ENCODE peak calls at places on chromosomes 7 and 10, in four cellular contexts. X is BE2C, O is left ventricle myocardium inferior, B is GM23248. G is an unnamed sample.

GRCh38 chr10:32139223-32140073 is 83.2 kb upstream of the KIF5B start:
- DNase-seq in B (peak; percentile 98), X (peak; percentile 27), O (peak; percentile 82), G (no peak)

GRCh38 chr7:137818036-137818435 is 28.7 kb downstream of the DGKI start:
- DNase-seq in O (no peak), X (no peak), B (peak; percentile 42), G (no peak)

GRCh38 chr10:290026-290725 is 154.9 kb downstream of the ZMYND11 start:
- DNase-seq in X (no peak), O (no peak), B (peak; percentile 93), G (no peak)

GRCh38 chr10:10855178-10855577 is 162.5 kb upstream of the CELF2 start:
- DNase-seq in X (no peak), B (no peak), O (no peak), G (no peak)

GRCh38 chr7:50467817-50468610 is 17.9 kb upstream of the FIGNL1 start:
- DNase-seq in O (peak; percentile 81), X (peak; percentile 88), B (peak; percentile 83), G (peak; percentile 55)

GRCh38 chr10:30553625-30554442 is 75.7 kb downstream of the LYZL2 start:
- DNase-seq in O (peak; percentile 76), B (peak; percentile 81), X (peak; percentile 29), G (no peak)

GRCh38 chr10:129766611-129767550 is 197.2 kb downstream of the EBF3 start:
- DNase-seq in O (no peak), X (no peak), B (no peak), G (no peak)

GRCh38 chr10:77792155-77792554 is 134.4 kb downstream of the DLG5 start:
- DNase-seq in X (no peak), O (no peak), B (no peak), G (no peak)

GRCh38 chr10:103350522-103351260 is at the start of gene PCGF6:
- DNase-seq in O (peak; percentile 85), B (peak; percentile 88), X (peak; percentile 92), G (peak; percentile 59)

GRCh38 chr10:115942106-115942505 is 330.9 kb downstream of the GFRA1 start:
- DNase-seq in B (no peak), O (no peak), X (no peak), G (no peak)

GRCh38 chr7:22628112-22628511 is 98.9 kb upstream of the IL6 start:
- DNase-seq in O (no peak), X (no peak), B (no peak), G (no peak)

DNA sequence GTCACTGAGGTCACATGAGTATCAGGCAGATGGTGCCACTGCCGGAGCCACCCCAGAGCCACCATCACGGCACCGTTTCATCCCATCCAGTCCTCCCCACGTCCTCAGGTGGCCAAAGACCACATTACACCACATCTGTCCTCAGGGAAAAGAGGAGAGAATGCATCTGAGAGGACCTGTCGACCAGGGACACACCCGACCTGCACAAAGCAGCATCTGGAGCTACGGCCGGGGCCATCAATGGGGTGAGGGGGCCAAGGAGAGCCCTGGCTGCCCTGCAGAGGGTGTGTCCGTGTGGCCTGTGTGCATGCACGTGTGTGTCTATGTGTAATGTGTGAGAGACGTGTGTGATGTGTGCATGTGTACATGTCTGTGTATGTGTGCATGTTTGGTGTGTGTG is 480.6 kb downstream of the DNAJB6 start:
- DNase-seq in O (no peak), B (no peak), X (no peak), G (no peak)
- H3K9me3 ChIP-seq in O (no peaks in the 10 kb centered on the region), B (no peaks in the 10 kb centered on the region), X (no peaks in the 10 kb centered on the region), G (no peaks in the 10 kb centered on the region)

GRCh38 chr7:158357898-158358821 is 229.5 kb downstream of the PTPRN2 start:
- DNase-seq in B (no peak), O (no peak), X (no peak), G (no peak)
- H3K9me3 ChIP-seq in B (no peaks in the 10 kb centered on the region), O (peaks cover 21% of the 10 kb centered on the region), X (no peaks in the 10 kb centered on the region), G (no peaks in the 10 kb centered on the region)

GRCh38 chr10:47311900-47312662 is 10.2 kb upstream of the GDF2 start:
- DNase-seq in X (peak; percentile 87), B (peak; percentile 89), O (peak; percentile 84), G (peak; percentile 61)
- H3K9me3 ChIP-seq in X (no peaks in the 10 kb centered on the region), B (no peaks in the 10 kb centered on the region), O (no peaks in the 10 kb centered on the region), G (no peaks in the 10 kb centered on the region)

GRCh38 chr10:37436361-37436760 is 311.0 kb downstream of the ANKRD30A start:
- DNase-seq in X (no peak), B (peak; percentile 0), O (no peak), G (no peak)

DNA sequence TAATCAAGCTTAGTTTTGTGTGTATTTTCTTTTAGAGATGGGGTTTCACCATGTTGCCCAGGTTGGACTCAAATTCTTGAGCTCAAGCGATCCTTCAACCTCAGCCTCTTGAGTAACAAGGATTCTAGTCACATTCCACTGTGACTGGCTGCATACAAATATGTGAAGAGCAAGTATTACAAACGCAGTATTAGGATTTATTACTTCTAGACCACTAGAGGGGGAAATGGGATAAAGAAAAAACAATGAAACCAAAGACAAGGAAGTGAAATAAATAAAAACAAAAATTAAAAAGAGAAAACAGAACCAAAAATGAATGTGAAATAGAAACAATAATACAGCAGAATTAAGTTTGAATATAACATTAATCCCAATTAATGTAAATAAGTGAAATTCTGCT is 308.7 kb downstream of the ANKRD30A start:
- DNase-seq in B (peak; percentile 19), X (no peak), O (no peak), G (no peak)
- H3K9me3 ChIP-seq in B (no peaks in the 10 kb centered on the region), X (no peaks in the 10 kb centered on the region), O (no peaks in the 10 kb centered on the region), G (no peaks in the 10 kb centered on the region)

GRCh38 chr7:14020339-14020900 is 31.0 kb upstream of the ETV1 start:
- DNase-seq in B (peak; percentile 9), X (no peak), O (no peak), G (no peak)
- H3K9me3 ChIP-seq in B (no peaks in the 10 kb centered on the region), X (no peaks in the 10 kb centered on the region), O (peaks cover 8% of the 10 kb centered on the region), G (no peaks in the 10 kb centered on the region)

DNA sequence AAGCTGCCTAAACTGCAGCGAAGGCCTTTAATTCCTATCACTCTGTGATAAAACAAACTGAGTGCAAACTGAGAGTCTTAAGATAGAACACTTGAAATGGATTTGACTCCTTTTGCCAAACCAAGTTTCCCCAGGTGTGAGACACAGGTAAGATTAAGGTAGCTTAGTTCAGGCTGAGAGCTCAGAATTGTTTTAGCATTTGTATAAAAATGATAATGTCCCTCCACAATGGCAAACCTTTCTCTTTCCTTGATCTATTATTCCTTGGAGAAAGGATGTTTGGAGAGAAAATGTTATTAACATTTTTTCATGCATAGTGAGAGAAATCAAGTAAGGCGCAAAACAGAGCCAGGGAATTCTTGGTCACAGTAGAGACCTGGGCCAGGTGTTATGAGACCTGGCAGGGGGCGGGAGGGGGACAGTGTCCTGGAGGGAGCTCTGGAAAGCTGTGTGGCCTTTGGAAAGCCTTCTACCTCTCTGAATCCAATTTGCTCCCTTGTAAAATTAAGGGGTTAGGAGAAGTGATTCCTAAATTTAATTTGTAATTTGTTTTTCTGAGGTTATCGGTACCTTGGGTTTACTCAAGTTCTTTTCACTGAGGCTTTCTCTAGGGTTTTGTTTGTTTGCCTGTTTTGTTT is 920.6 kb downstream of the TYW1 start:
- DNase-seq in X (no peak), O (no peak), B (no peak), G (no peak)
- H3K9me3 ChIP-seq in X (no peaks in the 10 kb centered on the region), O (peaks cover 10% of the 10 kb centered on the region), B (no peaks in the 10 kb centered on the region), G (no peaks in the 10 kb centered on the region)

GRCh38 chr7:157900011-157900410 is 563.2 kb downstream of the DNAJB6 start:
- DNase-seq in X (no peak), B (no peak), O (no peak), G (no peak)

GRCh38 chr7:157895520-157896375 is 558.9 kb downstream of the DNAJB6 start:
- DNase-seq in B (no peak), X (no peak), O (no peak), G (no peak)

GRCh38 chr7:157897686-157898085 is 560.9 kb downstream of the DNAJB6 start:
- DNase-seq in X (no peak), B (no peak), O (no peak), G (no peak)

GRCh38 chr7:157898802-157899201 is 562.0 kb downstream of the DNAJB6 start:
- DNase-seq in X (no peak), B (no peak), O (no peak), G (no peak)

DNA sequence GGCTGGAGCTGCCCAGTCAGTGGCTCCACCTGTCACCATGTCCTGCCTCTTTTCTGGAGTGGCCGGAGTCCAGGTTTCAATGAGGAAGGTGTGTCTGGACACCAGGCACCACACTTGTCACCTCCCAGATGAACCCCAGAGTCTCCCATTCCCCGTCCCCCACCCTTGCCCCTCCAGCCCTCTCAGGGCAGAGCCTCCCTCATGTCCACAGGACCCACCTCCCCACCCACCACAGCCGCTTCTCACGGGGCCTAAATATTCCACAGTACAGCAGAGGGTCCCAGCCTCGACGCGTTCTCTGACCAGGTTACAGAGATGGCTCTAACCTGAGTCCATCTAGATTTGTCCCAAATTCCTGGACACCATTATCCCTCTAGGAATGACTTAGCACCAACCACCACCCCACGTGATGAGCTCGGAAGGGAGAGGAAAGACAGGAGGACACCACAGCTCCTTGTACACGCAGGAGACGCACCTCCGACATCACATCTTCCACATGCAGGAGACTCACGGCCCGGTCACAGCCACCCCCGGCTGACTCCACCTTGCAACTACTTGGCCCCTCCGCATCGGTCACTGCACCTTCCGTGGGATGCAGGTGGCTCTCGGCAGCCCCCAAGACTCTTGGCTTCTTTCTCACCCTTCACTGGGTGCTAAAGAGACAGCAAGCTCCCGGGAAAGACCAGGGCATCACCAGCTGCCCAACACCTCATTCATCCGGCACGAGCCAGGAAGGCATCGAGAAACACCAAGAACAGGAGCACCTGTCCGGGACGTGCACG is 560.2 kb downstream of the DNAJB6 start:
- DNase-seq in B (no peak), O (no peak), X (no peak), G (no peak)
- H3K9me3 ChIP-seq in B (no peaks in the 10 kb centered on the region), O (no peaks in the 10 kb centered on the region), X (no peaks in the 10 kb centered on the region), G (no peaks in the 10 kb centered on the region)

GRCh38 chr10:131003455-131003854 is 308.1 kb downstream of the TCERG1L start:
- DNase-seq in X (no peak), O (no peak), B (no peak), G (no peak)
- H3K9me3 ChIP-seq in X (no peaks in the 10 kb centered on the region), O (peaks cover 4% of the 10 kb centered on the region), B (no peaks in the 10 kb centered on the region), G (no peaks in the 10 kb centered on the region)